ENCODE peak calls at places on chromosomes 13 and 19, in eight cellular contexts. R is thoracic aorta, Y is left lung, F is tibial nerve, H is cardiac muscle cell, A is endodermal cell, K is testis, L is upper lobe of right lung. O is an unnamed sample. For H3K4me1, the result is how much of the 10 kb centered on the place peaks cover.

GRCh38 chr19:38634757-38635482 is 12.5 kb upstream of the ACTN4 start:
- DNase-seq in H (peak), F (peak), A (peak), K (peak), R (no peak), Y (peak), L (peak), O (no peak)

GRCh38 chr13:73967397-73968165 is 166.6 kb downstream of the KLF12 start:
- DNase-seq in R (no peak), L (no peak), Y (no peak), F (no peak), K (no peak), H (no peak), A (no peak), O (no peak)

GRCh38 chr19:12924621-12925310 is 5.7 kb upstream of the SYCE2 start:
- DNase-seq in A (no peak), H (no peak), R (no peak), L (no peak), F (no peak), K (no peak), Y (no peak), O (no peak)

GRCh38 chr19:49098795-49099194 is 13.5 kb downstream of the SNRNP70 start:
- DNase-seq in L (no peak), R (no peak), K (no peak), H (no peak), F (no peak), A (no peak), Y (no peak), O (no peak)

GRCh38 chr13:79307866-79308298 is 98.2 kb downstream of the RBM26 start:
- DNase-seq in K (peak), L (no peak), H (peak), A (peak), R (no peak), F (no peak), Y (no peak), O (peak)

GRCh38 chr13:41988244-41988643 is 27.3 kb upstream of the VWA8 start:
- DNase-seq in R (no peak), H (no peak), L (no peak), K (no peak), A (no peak), Y (no peak), F (no peak), O (no peak)

GRCh38 chr13:65093352-65093751 is 2136.8 kb downstream of the PCDH9 start:
- DNase-seq in L (no peak), Y (no peak), K (no peak), A (no peak), F (no peak), H (no peak), R (no peak), O (no peak)

GRCh38 chr19:7507884-7508283 is 8.0 kb upstream of the ZNF358 start:
- DNase-seq in H (peak), L (peak), F (peak), A (peak), R (peak), Y (peak), K (no peak), O (no peak)

GRCh38 chr19:53461866-53462265 is 5.7 kb upstream of the ZNF813 start:
- DNase-seq in K (no peak), Y (no peak), H (no peak), R (no peak), F (no peak), L (no peak), A (no peak), O (no peak)

GRCh38 chr13:20360041-20360491 is 127.9 kb upstream of the GJB6 start:
- DNase-seq in Y (no peak), F (no peak), K (peak), L (no peak), A (no peak), R (no peak), H (peak), O (peak)

GRCh38 chr19:23474172-23474571 is 78.9 kb upstream of the ZNF91 start:
- DNase-seq in F (no peak), K (no peak), Y (no peak), A (no peak), L (no peak), R (no peak), H (no peak), O (no peak)

GRCh38 chr19:7705387-7706187 is 3.7 kb upstream of the FCER2 start:
- DNase-seq in K (peak), H (no peak), A (no peak), Y (peak), F (peak), R (no peak), L (peak), O (no peak)

GRCh38 chr13:33728271-33729037 is 89.5 kb upstream of the RFC3 start:
- DNase-seq in Y (peak), L (no peak), A (no peak), R (no peak), F (peak), K (no peak), H (peak), O (peak)

GRCh38 chr13:111916201-111916600 is 150.7 kb upstream of the SOX1 start:
- DNase-seq in K (no peak), A (peak), R (no peak), Y (no peak), F (no peak), H (no peak), L (no peak), O (no peak)

GRCh38 chr13:50685491-50685890 is 158.0 kb downstream of the DLEU7 start:
- DNase-seq in R (no peak), K (peak), F (peak), H (peak), Y (no peak), L (no peak), A (no peak), O (no peak)

GRCh38 chr19:16851031-16851712 is 22.0 kb downstream of the SIN3B start:
- DNase-seq in L (no peak), Y (no peak), R (no peak), A (no peak), H (no peak), F (no peak), K (no peak), O (no peak)

GRCh38 chr19:35351441-35352176 is 3.9 kb downstream of the FFAR1 start:
- DNase-seq in H (no peak), R (no peak), K (no peak), F (no peak), A (peak), L (peak), Y (no peak), O (no peak)

GRCh38 chr19:52689804-52690394 is 44.9 kb downstream of the ZNF611 start:
- DNase-seq in F (peak), L (peak), K (peak), R (peak), Y (peak), A (peak), H (peak), O (no peak)

GRCh38 chr13:77511552-77511951 is 24.0 kb upstream of the SCEL start:
- DNase-seq in L (no peak), K (no peak), R (no peak), F (no peak), Y (no peak), A (no peak), H (no peak), O (no peak)

GRCh38 chr19:55080915-55081772 is 5.5 kb downstream of the EPS8L1 start:
- DNase-seq in A (peak), L (peak), F (peak), Y (peak), H (peak), K (peak), R (no peak), O (peak)
- H3K27ac ChIP-seq in A (no peak), L (peak), F (no peak), Y (no peak), H (no peak), K (no peak), R (no peak), O (no peak)

GRCh38 chr19:5380215-5380919 is 39.8 kb upstream of the PTPRS start:
- DNase-seq in R (no peak), F (no peak), K (no peak), H (no peak), A (no peak), L (no peak), Y (no peak), O (no peak)
- H3K4me1 ChIP-seq in R (under half), F (under half), K (under half), H (under half), A (under half), L (under half), Y (under half), O (under half)

DNA sequence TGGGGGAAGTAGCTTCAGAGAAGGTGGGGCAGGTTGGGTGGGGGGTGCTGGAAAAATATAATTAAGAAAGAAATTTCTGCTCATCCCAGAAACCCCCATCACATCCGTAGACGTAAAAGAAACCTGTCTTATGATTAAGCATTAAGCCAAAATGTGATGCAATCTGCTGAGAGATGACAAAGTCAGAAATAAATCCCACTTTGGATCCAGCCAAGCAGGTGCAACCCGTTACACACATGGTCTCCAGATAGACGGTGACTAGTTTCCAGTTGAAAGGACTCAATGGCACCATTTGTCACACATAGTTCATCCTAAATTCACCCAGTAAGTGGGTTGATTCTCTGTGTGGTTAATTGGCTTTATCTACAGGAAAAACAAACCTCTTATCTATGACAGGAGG is 34.1 kb downstream of the PSG5 start:
- DNase-seq in H (no peak), K (no peak), Y (no peak), F (no peak), R (no peak), L (no peak), A (no peak), O (peak)
- H3K27ac ChIP-seq in H (no peak), K (no peak), Y (no peak), F (no peak), R (no peak), L (no peak), A (no peak), O (no peak)

DNA sequence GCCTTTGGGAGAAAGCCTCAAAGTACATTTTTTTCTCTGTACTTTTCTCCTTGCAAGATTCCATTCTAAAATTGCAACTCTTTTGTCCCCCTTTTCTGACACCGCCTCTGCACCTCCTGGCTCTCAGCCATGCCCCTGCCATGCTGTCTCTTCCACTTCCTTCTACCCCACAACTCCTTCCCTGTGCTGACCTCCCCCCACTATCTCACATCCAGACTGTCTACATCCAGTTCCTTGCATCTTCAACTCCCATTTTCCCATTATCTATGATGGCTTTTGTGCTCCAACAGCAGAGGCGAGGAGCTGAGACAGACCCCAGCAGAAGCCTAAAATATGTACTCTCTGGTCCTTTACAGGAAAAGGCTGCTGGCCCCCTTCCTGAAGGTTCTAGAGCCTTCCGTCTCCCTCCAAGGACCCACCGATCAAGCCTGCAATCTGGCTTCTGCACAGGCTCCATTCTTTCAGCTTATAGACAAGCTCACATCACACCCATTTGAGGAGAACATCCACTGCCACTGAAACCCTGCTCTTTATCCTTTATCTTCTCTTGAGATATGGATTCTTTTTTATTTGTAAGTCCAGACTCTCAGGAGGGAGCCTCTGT is 50.2 kb downstream of the RFX2 start:
- DNase-seq in Y (no peak), R (no peak), L (no peak), A (no peak), F (no peak), H (no peak), K (peak), O (no peak)
- H3K4me1 ChIP-seq in Y (under half), R (half or more), L (half or more), A (under half), F (under half), H (under half), K (under half), O (half or more)

GRCh38 chr13:114234266-114234644 is 442 bp upstream of the CDC16 start:
- DNase-seq in Y (no peak), A (no peak), F (no peak), R (no peak), K (no peak), L (no peak), H (no peak), O (no peak)
- H3K27ac ChIP-seq in Y (peak), A (no peak), F (peak), R (no peak), K (peak), L (peak), H (peak), O (no peak)

GRCh38 chr19:5091576-5092215 is 122.8 kb downstream of the KDM4B start:
- DNase-seq in F (peak), H (no peak), Y (no peak), A (no peak), R (no peak), K (no peak), L (no peak), O (no peak)
- H3K4me1 ChIP-seq in F (under half), H (under half), Y (under half), A (under half), R (under half), K (under half), L (under half), O (under half)

GRCh38 chr19:1574763-1575162 is 6.6 kb upstream of the MEX3D start:
- DNase-seq in R (no peak), A (no peak), H (no peak), K (no peak), F (no peak), L (no peak), Y (no peak), O (no peak)
- H3K27ac ChIP-seq in R (no peak), A (no peak), H (peak), K (no peak), F (no peak), L (no peak), Y (no peak), O (no peak)

GRCh38 chr19:3440082-3440481 is 40.2 kb downstream of the SMIM24 start:
- DNase-seq in F (peak), A (peak), H (peak), K (peak), Y (no peak), R (no peak), L (no peak), O (no peak)

GRCh38 chr19:3442487-3443071 is 37.7 kb downstream of the SMIM24 start:
- DNase-seq in Y (no peak), K (no peak), H (no peak), F (no peak), L (no peak), R (no peak), A (no peak), O (no peak)

GRCh38 chr19:3443840-3444694 is 36.3 kb downstream of the SMIM24 start:
- DNase-seq in Y (no peak), F (no peak), A (peak), L (no peak), K (peak), R (no peak), H (peak), O (no peak)

GRCh38 chr19:3441089-3441985 is 39.0 kb downstream of the SMIM24 start:
- DNase-seq in H (no peak), K (no peak), L (no peak), A (peak), F (no peak), Y (no peak), R (no peak), O (no peak)

DNA sequence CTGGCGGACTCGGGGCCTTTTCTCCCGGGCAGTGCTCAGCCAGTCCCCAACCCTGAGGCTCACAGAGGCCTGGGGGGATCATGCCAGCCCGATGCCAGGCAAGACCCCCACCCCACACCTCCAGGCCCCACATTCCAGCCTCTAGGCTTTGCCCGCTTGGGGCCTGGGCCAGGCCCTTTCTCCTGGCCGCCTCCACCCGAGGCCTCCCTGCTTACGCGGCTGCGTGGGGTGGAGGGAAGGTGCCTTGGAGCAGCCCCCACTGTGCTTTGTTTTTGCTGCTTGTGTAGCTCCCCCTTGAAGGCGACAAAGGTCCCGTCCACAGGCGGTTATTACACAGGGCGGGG is 38.4 kb downstream of the SMIM24 start:
- DNase-seq in R (no peak), H (no peak), L (no peak), Y (no peak), K (no peak), A (no peak), F (no peak), O (no peak)
- H3K4me1 ChIP-seq in R (under half), H (under half), L (under half), Y (under half), K (under half), A (under half), F (under half), O (under half)